ENCODE peak calls at places on chromosomes 11 and 22, in ten cellular contexts. X is tibial artery, H is PC-9, S is DND-41, I is cardiac muscle cell, E is foreskin fibroblast, Y is AG04449, D is HFFc6, K is upper lobe of left lung, U is IMR-90. L is an unnamed sample.

GRCh38 chr11:114259551-114259983 is 36.6 kb upstream of the NNMT start:
- DNase-seq in E (no peak), U (no peak), X (no peak), D (no peak), H (no peak), Y (no peak), K (peak), S (no peak), I (no peak), L (no peak)

GRCh38 chr22:28801845-28802594 is 1.7 kb upstream of the XBP1 start:
- DNase-seq in S (peak), X (no peak), I (no peak), U (no peak), Y (no peak), D (no peak), E (no peak), H (no peak), K (no peak), L (no peak)

GRCh38 chr11:1126491-1126926 is 31.2 kb upstream of the MUC5AC start:
- DNase-seq in K (peak), U (no peak), X (peak), E (no peak), H (no peak), Y (no peak), S (no peak), I (no peak), D (no peak), L (no peak)

GRCh38 chr11:26904801-26905200 is 89.1 kb upstream of the FIBIN start:
- DNase-seq in E (no peak), X (no peak), H (no peak), I (no peak), S (no peak), D (no peak), U (no peak), K (no peak), Y (no peak), L (no peak)

GRCh38 chr11:47987781-47988180 is 7.4 kb downstream of the PTPRJ start:
- DNase-seq in S (no peak), Y (no peak), X (no peak), U (no peak), I (no peak), D (no peak), K (no peak), H (no peak), E (no peak), L (no peak)

GRCh38 chr22:20013382-20013871 is 3.2 kb downstream of the ARVCF start:
- DNase-seq in X (peak), K (peak), U (peak), D (peak), Y (no peak), S (peak), H (no peak), I (peak), E (no peak), L (peak)

GRCh38 chr22:40791241-40791640 is 27.9 kb downstream of the SLC25A17 start:
- DNase-seq in D (no peak), S (no peak), I (peak), E (no peak), Y (no peak), K (no peak), H (no peak), X (no peak), U (no peak), L (no peak)

GRCh38 chr22:45552580-45553332 is 50.1 kb downstream of the FBLN1 start:
- DNase-seq in K (peak), Y (peak), S (no peak), U (peak), I (peak), X (peak), H (no peak), E (peak), D (peak), L (no peak)

GRCh38 chr22:25053153-25053805 is 100.8 kb downstream of the KIAA1671 start:
- DNase-seq in U (no peak), H (no peak), K (no peak), X (no peak), D (no peak), E (no peak), Y (no peak), S (no peak), I (no peak), L (no peak)

GRCh38 chr22:20408891-20409290 is 14.9 kb downstream of the ZNF74 start:
- DNase-seq in I (no peak), U (no peak), Y (no peak), E (no peak), S (no peak), H (no peak), K (no peak), X (peak), D (no peak), L (no peak)

GRCh38 chr11:441418-442274 is at the start of gene ANO9:
- DNase-seq in X (no peak), K (no peak), Y (no peak), H (peak), E (no peak), S (no peak), D (no peak), I (no peak), U (no peak), L (peak)

GRCh38 chr22:42905702-42906183 is 48.7 kb upstream of the ARFGAP3 start:
- DNase-seq in H (no peak), Y (no peak), I (no peak), U (no peak), E (no peak), D (no peak), X (peak), S (no peak), K (no peak), L (no peak)

GRCh38 chr11:130601141-130601540 is 152.7 kb downstream of the ADAMTS15 start:
- DNase-seq in K (no peak), X (peak), D (peak), Y (no peak), U (peak), E (peak), I (peak), S (no peak), H (no peak), L (no peak)

GRCh38 chr22:38125731-38126344 is 15.4 kb upstream of the BAIAP2L2 start:
- DNase-seq in E (no peak), S (no peak), I (no peak), X (no peak), H (no peak), U (no peak), K (no peak), Y (no peak), D (no peak), L (no peak)

GRCh38 chr11:76362716-76363115 is 18.2 kb downstream of the THAP12 start:
- DNase-seq in K (no peak), U (no peak), I (no peak), E (no peak), H (no peak), D (no peak), S (no peak), Y (no peak), X (no peak), L (no peak)

GRCh38 chr11:70866834-70867233 is 385.5 kb downstream of the SHANK2 start:
- DNase-seq in I (no peak), S (no peak), K (no peak), U (no peak), D (no peak), E (no peak), H (no peak), Y (no peak), X (no peak), L (no peak)

GRCh38 chr22:39205344-39206021 is 39.3 kb downstream of the PDGFB start:
- DNase-seq in U (peak), E (peak), S (peak), K (no peak), I (peak), D (peak), H (peak), Y (no peak), X (peak), L (peak)

GRCh38 chr11:71478216-71478840 is 25.3 kb downstream of the NADSYN1 start:
- DNase-seq in K (no peak), I (no peak), Y (no peak), X (no peak), H (no peak), D (no peak), E (no peak), U (no peak), S (no peak), L (no peak)

GRCh38 chr11:32297629-32298028 is 137.7 kb downstream of the WT1 start:
- DNase-seq in U (peak), D (peak), I (peak), K (no peak), Y (no peak), S (no peak), H (no peak), E (peak), X (no peak), L (no peak)

GRCh38 chr11:11960687-11961086 is 47.7 kb downstream of the DKK3 start:
- DNase-seq in I (no peak), H (no peak), Y (no peak), K (no peak), U (no peak), D (no peak), X (no peak), S (peak), E (no peak), L (no peak)

GRCh38 chr11:2540521-2541320 is 95.9 kb downstream of the KCNQ1 start:
- DNase-seq in X (peak), K (no peak), U (no peak), H (no peak), Y (no peak), I (no peak), S (no peak), D (no peak), E (no peak), L (no peak)

GRCh38 chr11:104163100-104164027 is 583 bp downstream of the PDGFD start:
- DNase-seq in S (no peak), K (no peak), Y (no peak), E (peak), D (peak), I (peak), X (peak), U (peak), H (peak), L (no peak)

GRCh38 chr11:43238341-43238740 is 73.5 kb upstream of the API5 start:
- DNase-seq in H (no peak), X (no peak), E (no peak), U (no peak), D (no peak), I (no peak), K (no peak), S (no peak), Y (no peak), L (no peak)

GRCh38 chr11:10410844-10411200 is 44.2 kb upstream of the AMPD3 start:
- DNase-seq in Y (no peak), X (no peak), H (no peak), I (peak), U (no peak), K (no peak), D (no peak), S (no peak), E (no peak), L (no peak)

GRCh38 chr11:10412266-10412665 is 42.8 kb upstream of the AMPD3 start:
- DNase-seq in K (no peak), S (no peak), H (no peak), D (no peak), U (no peak), E (no peak), X (no peak), Y (no peak), I (no peak), L (no peak)

GRCh38 chr11:10414659-10415058 is 40.4 kb upstream of the AMPD3 start:
- DNase-seq in U (peak), K (peak), H (no peak), Y (no peak), S (peak), E (no peak), X (peak), D (no peak), I (peak), L (peak)

GRCh38 chr11:10414181-10414580 is 40.9 kb upstream of the AMPD3 start:
- DNase-seq in I (peak), K (no peak), X (no peak), E (no peak), D (no peak), H (no peak), S (no peak), U (no peak), Y (no peak), L (no peak)

DNA sequence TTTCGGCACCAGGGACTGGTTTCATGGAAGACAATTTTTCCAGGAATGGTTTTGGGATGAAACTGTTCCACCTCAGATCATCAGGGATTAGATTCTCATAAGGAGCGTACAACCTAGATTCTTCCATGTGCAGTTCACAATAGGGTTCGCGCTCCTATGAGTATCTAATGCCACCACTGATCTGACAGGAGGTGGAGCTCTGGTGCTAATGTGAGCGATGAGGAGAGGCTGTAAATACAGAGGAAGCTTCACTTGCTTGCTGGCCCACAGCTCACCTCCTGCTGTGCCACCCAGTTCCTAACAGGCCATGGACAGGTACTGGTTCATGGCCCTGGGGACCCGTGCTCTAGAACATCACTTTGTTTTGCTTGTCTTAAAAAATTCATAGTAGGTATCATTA is 41.8 kb upstream of the AMPD3 start:
- DNase-seq in H (no peak), K (no peak), X (no peak), I (peak), Y (no peak), U (peak), D (peak), S (peak), E (no peak), L (peak)
- TF ChIP-seq CTCF in H (no peak), K (peak), X (no peak), I (peak), Y (no peak), U (peak), D (peak), S (peak), E (peak), L (peak)

GRCh38 chr11:68889948-68890446 is 13.6 kb downstream of the MRPL21 start:
- DNase-seq in D (peak), H (no peak), X (peak), S (peak), I (peak), E (peak), K (peak), U (peak), Y (peak), L (no peak)
- TF ChIP-seq CTCF in D (peak), H (no peak), X (peak), S (peak), I (peak), E (peak), K (no peak), U (peak), Y (peak), L (no peak)

DNA sequence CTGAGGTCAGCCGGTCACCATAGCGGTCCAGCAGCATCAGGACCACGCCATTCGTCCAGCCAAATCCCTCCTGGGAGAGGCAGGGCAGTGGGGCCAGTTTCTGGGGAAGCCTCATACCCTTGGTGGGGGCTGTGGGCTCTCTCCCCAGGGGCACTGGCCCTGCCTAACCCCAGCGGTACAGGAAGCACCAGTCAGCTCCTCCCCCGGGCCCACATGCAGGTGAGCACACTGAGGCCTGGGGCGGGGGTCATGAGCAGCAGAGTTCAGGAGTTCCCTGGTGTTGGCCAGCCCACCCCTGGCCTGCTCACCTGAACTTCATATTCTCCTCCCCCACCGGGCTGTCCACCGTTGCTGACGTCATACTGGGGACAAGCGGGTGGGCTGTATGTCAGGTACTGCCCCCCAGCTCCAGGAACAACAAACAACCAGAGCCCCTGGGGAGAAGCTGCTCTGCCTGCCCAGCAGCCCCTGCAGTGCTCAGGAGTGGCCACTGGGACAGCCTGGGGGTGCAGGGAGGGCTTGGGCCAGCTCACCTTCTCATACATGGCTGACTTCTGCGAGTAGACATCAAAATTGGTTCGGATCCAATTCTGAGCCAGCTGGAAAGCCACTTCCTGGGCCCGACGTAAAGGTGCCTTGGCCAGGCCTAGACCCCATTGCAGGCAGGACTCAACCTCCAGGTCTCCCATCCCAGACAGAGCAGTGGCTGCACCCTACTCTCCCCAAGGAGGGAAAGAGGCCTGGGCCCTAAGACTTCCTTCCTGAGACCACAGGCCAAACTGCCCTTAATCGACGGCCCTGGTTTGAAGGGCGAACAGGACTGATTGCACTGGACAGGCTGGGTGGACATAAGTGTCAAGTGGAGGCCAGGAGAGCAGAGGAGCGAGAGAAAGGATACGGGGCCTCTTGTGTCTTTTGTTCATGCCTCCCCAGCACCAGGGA is 20.8 kb downstream of the TREH start:
- DNase-seq in K (peak), E (no peak), Y (no peak), S (no peak), I (peak), H (no peak), X (peak), D (no peak), U (no peak), L (peak)
- TF ChIP-seq CTCF in K (no peak), E (no peak), Y (peak), S (no peak), I (peak), H (no peak), X (no peak), D (no peak), U (peak), L (no peak)

GRCh38 chr22:35032571-35032970 is 33.4 kb upstream of the ISX start:
- DNase-seq in S (no peak), K (no peak), X (no peak), Y (no peak), I (no peak), H (no peak), D (no peak), U (no peak), E (no peak), L (no peak)

GRCh38 chr22:35039625-35040024 is 26.3 kb upstream of the ISX start:
- DNase-seq in H (no peak), I (no peak), U (no peak), S (no peak), E (no peak), K (no peak), D (no peak), X (no peak), Y (no peak), L (no peak)

GRCh38 chr22:35033635-35034296 is 32.2 kb upstream of the ISX start:
- DNase-seq in D (no peak), K (no peak), U (no peak), E (no peak), H (no peak), Y (no peak), X (no peak), S (no peak), I (no peak), L (no peak)

GRCh38 chr22:35034963-35035362 is 31.0 kb upstream of the ISX start:
- DNase-seq in K (no peak), X (no peak), E (no peak), U (no peak), H (no peak), S (no peak), I (no peak), D (no peak), Y (no peak), L (no peak)

GRCh38 chr22:35037089-35037488 is 28.9 kb upstream of the ISX start:
- DNase-seq in S (peak), K (no peak), U (no peak), I (no peak), X (no peak), H (no peak), E (no peak), D (no peak), Y (no peak), L (peak)
- TF ChIP-seq CTCF in S (peak), K (no peak), U (no peak), I (no peak), X (no peak), H (peak), E (peak), D (peak), Y (no peak), L (no peak)

GRCh38 chr22:49663823-49664222 is 163.8 kb downstream of the BRD1 start:
- DNase-seq in Y (no peak), U (no peak), K (no peak), E (no peak), S (no peak), D (no peak), X (peak), H (no peak), I (no peak), L (no peak)

GRCh38 chr22:49663311-49663711 is 164.4 kb downstream of the BRD1 start:
- DNase-seq in S (no peak), E (no peak), I (no peak), U (no peak), H (no peak), Y (no peak), D (no peak), X (peak), K (peak), L (no peak)

GRCh38 chr22:49666146-49666809 is 161.4 kb downstream of the BRD1 start:
- DNase-seq in H (no peak), X (peak), K (no peak), Y (no peak), I (no peak), U (no peak), D (no peak), E (no peak), S (no peak), L (no peak)

GRCh38 chr22:49664371-49664881 is 163.2 kb downstream of the BRD1 start:
- DNase-seq in S (no peak), U (no peak), Y (no peak), D (no peak), X (peak), H (no peak), E (no peak), I (no peak), K (peak), L (no peak)

DNA sequence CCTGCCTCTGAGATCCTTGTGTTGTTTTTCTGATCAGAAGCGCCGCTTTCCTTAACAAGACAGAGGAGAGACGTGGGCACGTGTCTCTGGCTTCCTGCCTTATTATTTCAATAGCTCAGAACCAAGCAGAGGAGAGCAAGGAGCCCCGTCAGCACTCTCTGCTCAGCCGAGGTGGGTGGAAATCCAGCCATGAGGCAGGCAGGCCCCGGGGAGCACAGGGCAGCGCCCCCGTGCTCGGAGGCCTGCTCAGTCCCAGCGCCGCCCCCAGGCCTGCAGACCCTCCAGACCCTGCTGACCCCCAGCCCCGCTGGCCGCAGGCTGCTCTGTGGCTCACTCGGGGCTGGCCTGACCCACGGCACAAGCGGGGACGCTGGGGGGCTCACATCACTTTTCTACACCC is 162.8 kb downstream of the BRD1 start:
- DNase-seq in U (no peak), Y (no peak), S (no peak), K (peak), I (no peak), E (no peak), X (peak), D (no peak), H (no peak), L (no peak)
- TF ChIP-seq CTCF in U (no peak), Y (no peak), S (no peak), K (no peak), I (no peak), E (no peak), X (no peak), D (no peak), H (no peak), L (no peak)

DNA sequence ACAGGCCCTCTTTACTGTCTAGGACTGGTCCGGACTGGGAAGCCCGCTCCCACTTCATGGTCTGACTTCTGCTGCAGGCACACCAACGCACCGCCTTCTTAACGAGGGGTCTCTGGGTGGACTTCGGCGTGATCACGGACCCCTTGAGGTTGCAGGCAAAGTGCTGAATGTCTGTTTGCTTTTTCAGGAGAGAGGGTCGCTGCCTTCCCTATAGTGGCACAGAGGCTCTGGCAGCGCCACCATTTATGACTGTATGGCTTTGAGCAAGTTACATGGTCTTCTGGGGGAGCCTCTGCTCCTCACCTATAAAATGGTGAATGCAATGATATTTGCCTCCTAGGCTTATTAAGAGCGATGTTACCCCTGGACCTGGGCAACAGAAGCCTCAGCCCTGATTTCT is 1.4 kb upstream of the SCN4B start:
- DNase-seq in X (no peak), I (no peak), U (no peak), H (no peak), Y (no peak), D (no peak), K (no peak), E (no peak), S (no peak), L (no peak)
- TF ChIP-seq CTCF in X (no peak), I (no peak), U (no peak), H (no peak), Y (no peak), D (no peak), K (no peak), E (no peak), S (no peak), L (no peak)